ENCODE peak calls at places on chromosomes 7 and 10, in eight cellular contexts. Z is T-helper 1 cell; M is neural progenitor cell; J is ELF-1; C is HTR-8/SVneo; U is cardiac septum; T is effector CD4-positive, alpha-beta T cell; S is MG63. G is an unnamed sample.

GRCh38 chr10:118701529-118702323 is 53.0 kb downstream of the CACUL1 start:
- DNase-seq in S (no peak), T (no peak), J (peak), U (no peak), Z (no peak), C (no peak), M (peak), G (no peak)

GRCh38 chr10:132146271-132146671 is 40.5 kb upstream of the DPYSL4 start:
- DNase-seq in J (no peak), T (no peak), C (no peak), M (no peak), Z (no peak), S (no peak), U (peak), G (peak)

GRCh38 chr10:121812031-121812430 is 115.8 kb downstream of the ATE1 start:
- DNase-seq in T (no peak), S (no peak), C (no peak), J (peak), U (no peak), Z (no peak), M (no peak), G (no peak)

GRCh38 chr10:12650122-12650521 is 300.8 kb downstream of the CAMK1D start:
- DNase-seq in U (no peak), M (no peak), Z (no peak), J (no peak), C (no peak), S (no peak), T (no peak), G (peak)

GRCh38 chr7:40151504-40151903 is 16.7 kb downstream of the SUGCT start:
- DNase-seq in C (no peak), S (no peak), J (no peak), T (no peak), Z (no peak), M (no peak), U (no peak), G (no peak)

GRCh38 chr10:87978166-87978565 is 114.7 kb downstream of the PTEN start:
- DNase-seq in T (no peak), Z (no peak), S (no peak), U (no peak), C (no peak), M (no peak), J (no peak), G (no peak)

GRCh38 chr10:17115683-17116082 is 13.9 kb downstream of the CUBN start:
- DNase-seq in U (no peak), C (peak), Z (no peak), J (no peak), T (no peak), M (no peak), S (no peak), G (no peak)

GRCh38 chr7:116621649-116622048 is 50.3 kb upstream of the MET start:
- DNase-seq in J (no peak), M (no peak), S (no peak), Z (no peak), T (no peak), C (no peak), U (no peak), G (no peak)

GRCh38 chr10:59508296-59508695 is 145.9 kb upstream of the FAM13C start:
- DNase-seq in C (no peak), T (no peak), Z (no peak), S (peak), M (no peak), J (no peak), U (no peak), G (no peak)

GRCh38 chr10:110305767-110306451 is 1.2 kb upstream of the SMNDC1 start:
- DNase-seq in C (peak), Z (peak), S (peak), T (peak), M (peak), U (no peak), J (peak), G (no peak)

GRCh38 chr7:101916041-101916800 is 98.8 kb downstream of the CUX1 start:
- DNase-seq in S (no peak), Z (no peak), T (no peak), J (no peak), C (no peak), M (no peak), U (no peak), G (no peak)

GRCh38 chr10:72682626-72683025 is 9.3 kb upstream of the MCU start:
- DNase-seq in T (no peak), C (no peak), M (no peak), Z (no peak), S (no peak), J (no peak), U (no peak), G (no peak)

GRCh38 chr10:129945031-129945430 is 19.0 kb downstream of the EBF3 start:
- DNase-seq in C (no peak), T (no peak), Z (no peak), M (no peak), J (no peak), U (peak), S (no peak), G (no peak)

GRCh38 chr7:77395543-77395942 is 20.6 kb downstream of the GSAP start:
- DNase-seq in U (no peak), T (no peak), J (no peak), S (no peak), C (no peak), M (no peak), Z (no peak), G (no peak)

GRCh38 chr7:117470777-117471176 is 9.0 kb upstream of the CFTR start:
- DNase-seq in Z (no peak), J (no peak), U (no peak), M (no peak), S (no peak), T (no peak), C (no peak), G (no peak)

GRCh38 chr10:124077216-124077615 is 16.2 kb downstream of the CHST15 start:
- DNase-seq in U (no peak), Z (no peak), J (peak), M (no peak), C (no peak), T (no peak), S (no peak), G (no peak)

GRCh38 chr7:69115788-69116187 is 482.5 kb upstream of the AUTS2 start:
- DNase-seq in S (no peak), T (no peak), J (peak), U (no peak), Z (no peak), M (peak), C (no peak), G (no peak)

GRCh38 chr10:72297968-72298773 is 24.4 kb downstream of the DDIT4 start:
- DNase-seq in C (peak), J (peak), M (peak), Z (peak), U (peak), S (peak), T (peak), G (peak)